ENCODE peak calls at places on chromosomes 12 and 14, in nine cellular contexts. X, A, S, D, J, L, F, V and P are unnamed samples.

GRCh38 chr12:81170072-81170471 is 92.2 kb downstream of the ACSS3 start:
- DNase-seq in X (no peak), A (no peak), S (no peak), D (no peak), J (no peak), L (peak; percentile 35), F (no peak), V (no peak), P (no peak)

GRCh38 chr12:9127936-9128663 is 12.4 kb upstream of the A2M start:
- DNase-seq in X (no peak), A (no peak), S (no peak), D (no peak), J (no peak), L (no peak), F (no peak), V (no peak), P (no peak)

GRCh38 chr14:60647081-60647836 is 2.0 kb downstream of the SIX1 start:
- DNase-seq in X (peak; percentile 49), A (no peak), S (no peak), D (no peak), J (no peak), L (peak; percentile 85), F (no peak), V (no peak), P (no peak)

GRCh38 chr12:131095826-131096680 is 142.3 kb downstream of the ADGRD1 start:
- DNase-seq in X (peak; percentile 5), A (no peak), S (no peak), D (no peak), J (no peak), L (no peak), F (no peak), V (no peak), P (no peak)

GRCh38 chr12:67909091-67909531 is 80.1 kb upstream of the IFNG-AS1 start:
- DNase-seq in X (no peak), A (no peak), S (no peak), D (no peak), J (no peak), L (peak; percentile 67), F (no peak), V (no peak), P (no peak)

GRCh38 chr14:61203059-61203753 is 77.9 kb downstream of the TMEM30B start:
- DNase-seq in X (no peak), A (no peak), S (no peak), D (no peak), J (no peak), L (peak; percentile 99), F (no peak), V (no peak), P (no peak)

GRCh38 chr12:126338031-126338441 is 1272.8 kb downstream of the AACS start:
- DNase-seq in X (no peak), A (no peak), S (no peak), D (no peak), J (no peak), L (no peak), F (no peak), V (no peak), P (no peak)

GRCh38 chr12:67720383-67720856 is 71.9 kb downstream of the DYRK2 start:
- DNase-seq in X (no peak), A (no peak), S (no peak), D (no peak), J (peak; percentile 65), L (peak; percentile 86), F (no peak), V (no peak), P (no peak)

GRCh38 chr12:88202500-88202899 is 60.4 kb downstream of the TMTC3 start:
- DNase-seq in X (no peak), A (no peak), S (no peak), D (no peak), J (no peak), L (peak; percentile 26), F (no peak), V (no peak), P (no peak)

GRCh38 chr12:15584366-15585041 is 204.7 kb downstream of the EPS8 start:
- DNase-seq in X (no peak), A (peak; percentile 86), S (peak; percentile 46), D (peak; percentile 84), J (no peak), L (peak; percentile 64), F (no peak), V (no peak), P (peak; percentile 26)